ENCODE peak calls at places on chromosomes 3 and 15, in ten cellular contexts. C, A, H, Z, M, D, P, Q, L and R are unnamed samples. For H3K27me3, the result is how much of the 10 kb centered on the place peaks cover.

GRCh38 chr3:103127737-103128136 is 692.9 kb downstream of the ZPLD1 start:
- DNase-seq in C (no peak), A (no peak), H (no peak), Z (no peak), M (peak), D (no peak), P (no peak), Q (no peak), L (no peak), R (no peak)

GRCh38 chr3:11084098-11084497 is 70.2 kb upstream of the HRH1 start:
- DNase-seq in C (no peak), A (no peak), H (no peak), Z (no peak), M (no peak), D (no peak), P (no peak), Q (no peak), L (no peak), R (no peak)

GRCh38 chr3:82707035-82707434 is 945.6 kb upstream of the GBE1 start:
- DNase-seq in C (no peak), A (no peak), H (no peak), Z (no peak), M (no peak), D (no peak), P (no peak), Q (peak), L (no peak), R (no peak)

GRCh38 chr15:70272565-70273355 is 175.0 kb upstream of the TLE3 start:
- DNase-seq in C (no peak), A (no peak), H (no peak), Z (no peak), M (no peak), D (no peak), P (no peak), Q (no peak), L (no peak), R (peak)

GRCh38 chr3:197600796-197601565 is 45.2 kb upstream of the BDH1 start:
- DNase-seq in C (no peak), A (no peak), H (no peak), Z (no peak), M (no peak), D (no peak), P (no peak), Q (no peak), L (no peak), R (no peak)

GRCh38 chr3:43584043-43584826 is 37.6 kb downstream of the ANO10 start:
- DNase-seq in C (no peak), A (no peak), H (no peak), Z (no peak), M (no peak), D (no peak), P (no peak), Q (no peak), L (no peak), R (no peak)

GRCh38 chr15:26158176-26158575 is 295.0 kb upstream of the ATP10A start:
- DNase-seq in C (no peak), A (no peak), H (no peak), Z (no peak), M (no peak), D (no peak), P (no peak), Q (no peak), L (no peak), R (no peak)

GRCh38 chr3:151156618-151157216 is 46.3 kb downstream of the GPR171 start:
- DNase-seq in C (no peak), A (no peak), H (peak), Z (no peak), M (peak), D (no peak), P (no peak), Q (peak), L (no peak), R (no peak)

GRCh38 chr15:42137461-42138261 is 18.8 kb downstream of the PLA2G4F start:
- DNase-seq in C (peak), A (no peak), H (no peak), Z (no peak), M (peak), D (no peak), P (no peak), Q (peak), L (no peak), R (peak)

GRCh38 chr3:38651153-38651789 is 1.8 kb upstream of the SCN5A start:
- DNase-seq in C (peak), A (no peak), H (peak), Z (peak), M (peak), D (peak), P (no peak), Q (peak), L (peak), R (peak)

GRCh38 chr3:22315925-22316324 is 564.9 kb upstream of the ZNF385D start:
- DNase-seq in C (no peak), A (no peak), H (no peak), Z (no peak), M (no peak), D (no peak), P (no peak), Q (no peak), L (no peak), R (no peak)

GRCh38 chr3:143158549-143158988 is 39.0 kb downstream of the CHST2 start:
- DNase-seq in C (no peak), A (no peak), H (no peak), Z (no peak), M (peak), D (no peak), P (no peak), Q (no peak), L (no peak), R (no peak)

GRCh38 chr3:134721214-134721613 is 70.4 kb upstream of the KY start:
- DNase-seq in C (no peak), A (no peak), H (no peak), Z (no peak), M (peak), D (no peak), P (no peak), Q (no peak), L (no peak), R (no peak)

GRCh38 chr15:67509918-67510317 is 11.0 kb upstream of the C15orf61 start:
- DNase-seq in C (no peak), A (no peak), H (no peak), Z (no peak), M (no peak), D (no peak), P (no peak), Q (no peak), L (no peak), R (no peak)

GRCh38 chr15:68228971-68229385 is 550 bp downstream of the CLN6 start:
- DNase-seq in C (no peak), A (no peak), H (no peak), Z (peak), M (no peak), D (peak), P (no peak), Q (no peak), L (no peak), R (no peak)

GRCh38 chr3:191634902-191635301 is 173.9 kb downstream of the PYDC2 start:
- DNase-seq in C (no peak), A (no peak), H (no peak), Z (no peak), M (no peak), D (no peak), P (no peak), Q (no peak), L (no peak), R (no peak)

GRCh38 chr3:27532931-27533607 is 48.9 kb upstream of the SLC4A7 start:
- DNase-seq in C (no peak), A (no peak), H (no peak), Z (no peak), M (peak), D (no peak), P (no peak), Q (no peak), L (no peak), R (no peak)

GRCh38 chr3:194262345-194263305 is 88.5 kb downstream of the CPN2 start:
- DNase-seq in C (no peak), A (no peak), H (no peak), Z (no peak), M (no peak), D (no peak), P (no peak), Q (peak), L (no peak), R (no peak)

DNA sequence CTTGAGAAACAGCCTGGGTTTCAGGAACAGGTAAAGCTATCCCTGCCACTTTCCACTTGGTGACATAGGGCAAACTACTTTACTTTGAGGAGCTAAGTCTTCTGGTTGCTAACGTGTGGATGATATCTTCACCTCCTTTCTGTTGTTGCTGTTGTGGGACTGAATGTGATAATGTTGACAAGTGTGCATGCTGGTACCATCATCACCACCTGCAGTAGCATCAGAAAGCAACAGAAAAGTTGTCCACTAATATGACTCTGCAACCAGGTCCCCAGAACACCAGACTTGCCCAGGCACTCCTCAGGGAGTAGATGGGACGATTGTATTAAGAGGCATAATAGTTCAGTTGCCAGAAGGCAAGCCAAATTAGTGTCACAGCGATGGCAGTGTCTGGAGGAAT is 203.2 kb upstream of the MCTP2 start:
- DNase-seq in C (no peak), A (no peak), H (no peak), Z (no peak), M (no peak), D (no peak), P (no peak), Q (no peak), L (no peak), R (no peak)
- H3K27me3 ChIP-seq in C (under half), A (under half), H (under half), Z (under half), M (under half), D (under half), P (under half), Q (under half), L (under half), R (under half)

GRCh38 chr3:128430276-128430675 is 36.4 kb downstream of the DNAJB8 start:
- DNase-seq in C (no peak), A (no peak), H (no peak), Z (no peak), M (no peak), D (no peak), P (no peak), Q (no peak), L (no peak), R (no peak)
- H3K27me3 ChIP-seq in C (half or more), A (under half), H (half or more), Z (half or more), M (half or more), D (under half), P (under half), Q (under half), L (under half), R (under half)

DNA sequence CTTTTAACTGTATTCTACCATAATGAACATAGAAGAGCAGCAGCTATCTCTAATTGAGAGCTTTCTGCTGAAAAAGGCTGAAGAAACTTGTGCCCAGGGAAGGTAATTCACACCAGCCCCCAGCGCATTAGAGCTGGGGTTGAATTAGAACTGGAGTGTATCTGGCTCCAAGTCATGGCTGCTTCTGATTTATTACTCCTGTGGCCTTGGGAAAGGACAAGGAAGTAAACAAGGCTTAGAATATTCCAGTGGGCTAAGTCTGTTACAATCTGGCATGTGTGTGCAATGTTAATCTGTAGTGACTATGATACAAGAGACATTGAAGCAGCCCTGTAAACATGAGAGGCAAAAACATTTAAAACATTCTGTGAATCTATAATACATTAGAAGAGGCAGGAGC is 18.1 kb downstream of the CPA3 start:
- DNase-seq in C (no peak), A (no peak), H (no peak), Z (no peak), M (no peak), D (no peak), P (no peak), Q (peak), L (no peak), R (no peak)
- H3K27me3 ChIP-seq in C (under half), A (under half), H (under half), Z (under half), M (under half), D (under half), P (under half), Q (under half), L (under half), R (under half)

GRCh38 chr15:96359772-96360498 is 29.4 kb downstream of the NR2F2 start:
- DNase-seq in C (peak), A (no peak), H (no peak), Z (no peak), M (no peak), D (no peak), P (no peak), Q (no peak), L (no peak), R (peak)
- H3K27me3 ChIP-seq in C (half or more), A (half or more), H (half or more), Z (half or more), M (under half), D (under half), P (under half), Q (under half), L (under half), R (under half)

GRCh38 chr3:35778201-35778600 is 138.9 kb downstream of the ARPP21 start:
- DNase-seq in C (no peak), A (no peak), H (no peak), Z (no peak), M (no peak), D (no peak), P (no peak), Q (no peak), L (no peak), R (no peak)

GRCh38 chr3:35780800-35781199 is 141.5 kb downstream of the ARPP21 start:
- DNase-seq in C (no peak), A (no peak), H (no peak), Z (no peak), M (no peak), D (no peak), P (no peak), Q (no peak), L (no peak), R (no peak)

GRCh38 chr3:35776346-35776745 is 137.0 kb downstream of the ARPP21 start:
- DNase-seq in C (no peak), A (no peak), H (no peak), Z (no peak), M (no peak), D (no peak), P (no peak), Q (no peak), L (no peak), R (no peak)

GRCh38 chr3:35777065-35777464 is 137.7 kb downstream of the ARPP21 start:
- DNase-seq in C (no peak), A (no peak), H (no peak), Z (no peak), M (no peak), D (no peak), P (no peak), Q (no peak), L (no peak), R (no peak)

GRCh38 chr3:35777563-35777962 is 138.2 kb downstream of the ARPP21 start:
- DNase-seq in C (no peak), A (no peak), H (no peak), Z (no peak), M (peak), D (no peak), P (no peak), Q (no peak), L (no peak), R (no peak)
- H3K27me3 ChIP-seq in C (under half), A (under half), H (under half), Z (under half), M (under half), D (under half), P (under half), Q (under half), L (under half), R (under half)

DNA sequence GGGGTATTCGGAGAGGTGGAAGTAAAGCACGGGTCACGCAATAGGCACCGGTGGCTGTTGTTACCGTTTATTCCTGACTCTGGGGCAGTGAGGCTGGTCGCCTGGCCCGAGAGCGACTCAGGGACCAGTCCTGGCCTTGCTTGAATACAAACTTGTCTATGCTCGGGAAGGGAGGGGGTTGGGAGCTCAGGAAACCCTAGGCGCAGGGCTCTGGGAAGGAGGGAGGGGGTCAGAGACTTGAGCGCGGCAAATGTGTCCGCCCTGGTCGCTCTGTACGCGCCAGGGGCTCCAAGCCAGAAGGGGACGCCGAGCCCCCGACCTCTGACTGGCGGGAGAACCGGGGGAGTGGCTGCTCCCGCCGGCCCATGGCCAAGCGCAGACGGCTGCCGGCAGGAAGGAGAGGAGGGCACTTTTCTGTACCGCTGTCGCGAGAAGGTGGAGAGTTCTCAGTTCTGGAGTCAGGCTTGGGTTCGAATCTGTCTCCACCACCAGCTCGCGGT is 1.5 kb downstream of the SPSB4 start:
- DNase-seq in C (no peak), A (no peak), H (no peak), Z (no peak), M (no peak), D (no peak), P (no peak), Q (peak), L (no peak), R (no peak)
- H3K27me3 ChIP-seq in C (half or more), A (under half), H (under half), Z (under half), M (half or more), D (under half), P (under half), Q (under half), L (under half), R (under half)

DNA sequence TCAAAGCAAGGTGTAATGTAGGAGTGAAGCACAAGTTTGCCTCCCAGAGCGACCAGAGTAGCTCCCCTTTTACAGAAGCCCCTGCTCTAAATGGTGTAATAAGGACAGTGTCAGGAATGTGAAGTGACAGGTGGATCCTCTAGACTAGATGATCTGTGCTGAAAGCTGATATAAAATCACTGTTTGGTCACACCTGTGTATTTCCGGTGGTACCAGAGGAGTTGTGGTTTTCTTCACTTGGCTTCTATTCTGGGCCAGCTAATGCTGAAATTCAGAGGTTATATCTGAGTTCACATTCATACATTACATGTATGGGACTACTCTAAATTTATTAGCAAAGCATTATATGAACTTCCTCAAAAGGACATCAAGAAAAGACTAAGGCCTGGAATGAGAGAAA is 117.4 kb downstream of the IL1RAP start:
- DNase-seq in C (no peak), A (no peak), H (no peak), Z (no peak), M (no peak), D (no peak), P (no peak), Q (no peak), L (no peak), R (no peak)
- H3K27me3 ChIP-seq in C (under half), A (under half), H (under half), Z (under half), M (under half), D (under half), P (under half), Q (under half), L (under half), R (under half)

DNA sequence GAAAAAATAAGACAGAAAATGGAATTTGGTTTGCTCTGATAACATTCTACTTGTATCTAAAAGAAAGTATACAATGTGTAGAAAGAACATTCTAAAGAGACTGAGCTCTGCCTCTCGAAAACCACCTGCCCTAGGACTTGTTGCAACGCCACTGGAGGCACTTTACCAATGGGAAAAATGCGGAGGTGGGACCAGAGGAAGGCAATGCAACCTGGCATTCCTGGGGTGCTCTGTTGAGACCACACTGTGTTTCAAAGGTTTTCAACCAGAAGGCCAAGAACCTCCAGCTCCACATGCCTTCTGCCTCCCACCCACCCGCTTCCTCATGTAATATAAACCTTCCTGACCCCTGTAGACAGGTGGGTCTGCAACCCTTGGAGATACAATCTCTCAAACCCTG is 4.5 kb downstream of the PROK2 start:
- DNase-seq in C (no peak), A (no peak), H (no peak), Z (no peak), M (no peak), D (no peak), P (no peak), Q (no peak), L (no peak), R (no peak)
- H3K27me3 ChIP-seq in C (half or more), A (half or more), H (under half), Z (half or more), M (under half), D (under half), P (under half), Q (under half), L (under half), R (under half)

GRCh38 chr3:13521309-13521708 is 27.6 kb upstream of the FBLN2 start:
- DNase-seq in C (no peak), A (no peak), H (no peak), Z (no peak), M (no peak), D (no peak), P (no peak), Q (no peak), L (no peak), R (no peak)

GRCh38 chr3:13520326-13520880 is 28.5 kb upstream of the FBLN2 start:
- DNase-seq in C (no peak), A (no peak), H (no peak), Z (no peak), M (no peak), D (no peak), P (no peak), Q (no peak), L (no peak), R (peak)

GRCh38 chr3:13519392-13519791 is 29.5 kb upstream of the FBLN2 start:
- DNase-seq in C (no peak), A (no peak), H (no peak), Z (no peak), M (no peak), D (no peak), P (no peak), Q (no peak), L (no peak), R (peak)

GRCh38 chr3:13517253-13517977 is 31.5 kb upstream of the FBLN2 start:
- DNase-seq in C (no peak), A (no peak), H (no peak), Z (no peak), M (no peak), D (no peak), P (no peak), Q (peak), L (no peak), R (no peak)

GRCh38 chr3:13518516-13519351 is 30.2 kb upstream of the FBLN2 start:
- DNase-seq in C (no peak), A (peak), H (no peak), Z (no peak), M (no peak), D (no peak), P (no peak), Q (no peak), L (no peak), R (peak)
- H3K27me3 ChIP-seq in C (under half), A (under half), H (under half), Z (under half), M (under half), D (under half), P (under half), Q (under half), L (under half), R (under half)